ENCODE peak calls at places on chromosomes 4 and X, in seven cellular contexts. O is NB4; C is endothelial cell; S is HT1080; U is activated CD4-positive, alpha-beta T cell treated with anti-CD3 and anti-CD28 coated beads, Interleukin-2, amount 50 U/mL, for 4 hours; T is activated T-cell treated with anti-CD3 and anti-CD28 coated beads for 24 hours; J is glomerular endothelial cell. Y is an unnamed sample.

GRCh38 chrX:138034136-138034535 is 468.2 kb downstream of the ZIC3 start:
- DNase-seq in O (peak; percentile 5), C (no peak), S (no peak), U (no peak), T (no peak), J (no peak), Y (no peak)

GRCh38 chrX:43822015-43822414 is 60.2 kb downstream of the MAOB start:
- DNase-seq in O (no peak), C (no peak), S (peak; percentile 33), U (no peak), T (no peak), J (no peak), Y (no peak)

GRCh38 chrX:41561045-41561444 is 113.9 kb downstream of the NYX start:
- DNase-seq in O (peak; percentile 66), C (peak; percentile 2), S (peak; percentile 78), U (peak; percentile 0), T (peak; percentile 16), J (peak; percentile 54), Y (peak; percentile 75)

GRCh38 chr4:95124906-95125504 is 367.2 kb downstream of the BMPR1B start:
- DNase-seq in O (peak; percentile 26), C (peak; percentile 34), S (peak; percentile 48), U (no peak), T (no peak), J (no peak), Y (no peak)

GRCh38 chr4:75724867-75725724 is 719 bp downstream of the USO1 start:
- DNase-seq in O (peak; percentile 76), C (peak; percentile 77), S (peak; percentile 69), U (peak; percentile 15), T (peak; percentile 33), J (no peak), Y (peak; percentile 76)

GRCh38 chr4:102614801-102615200 is 113.6 kb downstream of the NFKB1 start:
- DNase-seq in O (no peak), C (no peak), S (no peak), U (no peak), T (no peak), J (no peak), Y (peak; percentile 83)

GRCh38 chr4:86653237-86653865 is 59.2 kb downstream of the PTPN13 start:
- DNase-seq in O (peak; percentile 8), C (no peak), S (peak; percentile 32), U (no peak), T (no peak), J (peak; percentile 12), Y (no peak)

GRCh38 chrX:153245288-153245731 is 66.2 kb downstream of the MAGEA1 start:
- DNase-seq in O (no peak), C (peak; percentile 3), S (peak; percentile 1), U (no peak), T (no peak), J (no peak), Y (no peak)

GRCh38 chr4:54958236-54958635 is 167.2 kb downstream of the KDR start:
- DNase-seq in O (no peak), C (no peak), S (no peak), U (no peak), T (no peak), J (no peak), Y (no peak)

GRCh38 chrX:360496-361150 is 26.1 kb downstream of the PPP2R3B start:
- DNase-seq in O (no peak), C (no peak), S (no peak), U (no peak), T (no peak), J (no peak), Y (no peak)

GRCh38 chrX:132330156-132330729 is 111.0 kb upstream of the RAP2C start:
- DNase-seq in O (no peak), C (no peak), S (no peak), U (no peak), T (no peak), J (no peak), Y (no peak)

GRCh38 chrX:63746278-63746677 is 38.7 kb downstream of the ARHGEF9 start:
- DNase-seq in O (peak; percentile 1), C (no peak), S (peak; percentile 30), U (no peak), T (no peak), J (no peak), Y (peak; percentile 83)

GRCh38 chrX:130704053-130705038 is 198.7 kb downstream of the ENOX2 start:
- DNase-seq in O (no peak), C (no peak), S (peak; percentile 33), U (no peak), T (no peak), J (no peak), Y (no peak)

GRCh38 chrX:123625952-123626351 is 106.9 kb downstream of the THOC2 start:
- DNase-seq in O (no peak), C (no peak), S (no peak), U (no peak), T (no peak), J (no peak), Y (no peak)

GRCh38 chrX:19867411-19867732 is 20.0 kb downstream of the SH3KBP1 start:
- DNase-seq in O (no peak), C (no peak), S (peak; percentile 39), U (no peak), T (no peak), J (no peak), Y (no peak)

GRCh38 chr4:40648141-40648540 is 18.5 kb upstream of the RBM47 start:
- DNase-seq in O (no peak), C (no peak), S (no peak), U (no peak), T (no peak), J (no peak), Y (no peak)

Y was measured in activated CD8-positive, alpha-beta memory T cell treated with anti-CD3 and anti-CD28 coated beads, Interleukin-2, amount 10 ng/mL, durations not matched to agents 7 days and 5 days.